ENCODE peak calls at places on chromosomes 12 and 14, in eight cellular contexts. Z is cardiac fibroblast, B is neural progenitor cell, O is psoas muscle, I is Calu3, T is AG10803, W is endothelial cell, V is HFFc6. M is an unnamed sample.

GRCh38 chr14:41187868-41188267 is 418.8 kb upstream of the LRFN5 start:
- DNase-seq in Z (no peak), B (no peak), O (no peak), I (no peak), T (no peak), W (no peak), V (no peak), M (no peak)

GRCh38 chr12:62640910-62641448 is 174.4 kb downstream of the MON2 start:
- DNase-seq in Z (peak), B (no peak), O (no peak), I (no peak), T (peak), W (no peak), V (peak), M (peak)

GRCh38 chr12:4089147-4089606 is 184.4 kb upstream of the CCND2 start:
- DNase-seq in Z (no peak), B (no peak), O (no peak), I (no peak), T (no peak), W (no peak), V (no peak), M (no peak)

GRCh38 chr12:51322452-51322851 is 1.5 kb downstream of the BIN2 start:
- DNase-seq in Z (no peak), B (no peak), O (no peak), I (no peak), T (no peak), W (no peak), V (no peak), M (peak)

GRCh38 chr14:74563233-74563585 is 48.8 kb downstream of the LTBP2 start:
- DNase-seq in Z (peak), B (no peak), O (no peak), I (no peak), T (no peak), W (no peak), V (no peak), M (no peak)

GRCh38 chr12:71652656-71653055 is 11.0 kb downstream of the ZFC3H1 start:
- DNase-seq in Z (peak), B (no peak), O (no peak), I (no peak), T (peak), W (no peak), V (no peak), M (no peak)

GRCh38 chr14:67941456-67942018 is 122.0 kb downstream of the RAD51B start:
- DNase-seq in Z (no peak), B (peak), O (no peak), I (no peak), T (peak), W (no peak), V (no peak), M (no peak)

GRCh38 chr14:70183991-70184390 is 4.8 kb downstream of the SLC8A3 start:
- DNase-seq in Z (no peak), B (no peak), O (no peak), I (no peak), T (no peak), W (no peak), V (no peak), M (peak)

GRCh38 chr14:70130498-70130897 is 58.3 kb downstream of the SLC8A3 start:
- DNase-seq in Z (no peak), B (no peak), O (no peak), I (no peak), T (no peak), W (no peak), V (no peak), M (no peak)

GRCh38 chr14:52305014-52305413 is 9.1 kb upstream of the PTGER2 start:
- DNase-seq in Z (no peak), B (no peak), O (no peak), I (no peak), T (no peak), W (no peak), V (no peak), M (no peak)

GRCh38 chr12:64810831-64811230 is 13.6 kb upstream of the TBC1D30 start:
- DNase-seq in Z (no peak), B (no peak), O (no peak), I (peak), T (peak), W (no peak), V (peak), M (no peak)

GRCh38 chr14:99447739-99448138 is 32.9 kb downstream of the SETD3 start:
- DNase-seq in Z (no peak), B (no peak), O (no peak), I (no peak), T (no peak), W (no peak), V (no peak), M (no peak)

GRCh38 chr14:74302160-74302628 is 540 bp downstream of the ABCD4 start:
- DNase-seq in Z (peak), B (peak), O (no peak), I (peak), T (peak), W (no peak), V (peak), M (peak)

GRCh38 chr14:53570411-53571387 is 385.9 kb downstream of the BMP4 start:
- DNase-seq in Z (no peak), B (no peak), O (no peak), I (no peak), T (no peak), W (no peak), V (no peak), M (peak)

GRCh38 chr12:92929957-92930356 is 862 bp upstream of the EEA1 start:
- DNase-seq in Z (no peak), B (no peak), O (no peak), I (no peak), T (no peak), W (no peak), V (no peak), M (no peak)

GRCh38 chr12:5171701-5172100 is 128.0 kb downstream of the KCNA5 start:
- DNase-seq in Z (peak), B (peak), O (no peak), I (peak), T (peak), W (peak), V (peak), M (peak)

GRCh38 chr12:78746001-78746400 is 118.6 kb upstream of the SYT1 start:
- DNase-seq in Z (no peak), B (no peak), O (no peak), I (no peak), T (no peak), W (no peak), V (no peak), M (no peak)

GRCh38 chr12:8030189-8030588 is 2.3 kb upstream of the FOXJ2 start:
- DNase-seq in Z (no peak), B (no peak), O (no peak), I (no peak), T (no peak), W (no peak), V (no peak), M (no peak)

GRCh38 chr14:51914310-51914709 is 53.9 kb downstream of the GNG2 start:
- DNase-seq in Z (no peak), B (no peak), O (no peak), I (no peak), T (no peak), W (no peak), V (no peak), M (no peak)

GRCh38 chr14:76770521-76771431 is 9.5 kb downstream of the VASH1 start:
- DNase-seq in Z (no peak), B (no peak), O (no peak), I (no peak), T (no peak), W (no peak), V (no peak), M (no peak)

GRCh38 chr12:16076553-16076952 is 165.4 kb downstream of the DERA start:
- DNase-seq in Z (peak), B (peak), O (no peak), I (peak), T (peak), W (peak), V (no peak), M (peak)
- TF ChIP-seq CTCF in Z (peak), B (peak), O (no peak), I (peak), T (peak), W (no peak), V (peak), M (peak)

GRCh38 chr12:113959096-113959495 is 7.0 kb downstream of the RBM19 start:
- DNase-seq in Z (no peak), B (no peak), O (no peak), I (no peak), T (no peak), W (no peak), V (no peak), M (no peak)

GRCh38 chr12:113954547-113954946 is 11.6 kb downstream of the RBM19 start:
- DNase-seq in Z (no peak), B (no peak), O (no peak), I (no peak), T (no peak), W (no peak), V (no peak), M (no peak)

GRCh38 chr12:113958108-113958507 is 8.0 kb downstream of the RBM19 start:
- DNase-seq in Z (no peak), B (no peak), O (no peak), I (no peak), T (no peak), W (no peak), V (no peak), M (no peak)

GRCh38 chr12:113957627-113958026 is 8.5 kb downstream of the RBM19 start:
- DNase-seq in Z (no peak), B (no peak), O (no peak), I (no peak), T (no peak), W (no peak), V (no peak), M (no peak)

DNA sequence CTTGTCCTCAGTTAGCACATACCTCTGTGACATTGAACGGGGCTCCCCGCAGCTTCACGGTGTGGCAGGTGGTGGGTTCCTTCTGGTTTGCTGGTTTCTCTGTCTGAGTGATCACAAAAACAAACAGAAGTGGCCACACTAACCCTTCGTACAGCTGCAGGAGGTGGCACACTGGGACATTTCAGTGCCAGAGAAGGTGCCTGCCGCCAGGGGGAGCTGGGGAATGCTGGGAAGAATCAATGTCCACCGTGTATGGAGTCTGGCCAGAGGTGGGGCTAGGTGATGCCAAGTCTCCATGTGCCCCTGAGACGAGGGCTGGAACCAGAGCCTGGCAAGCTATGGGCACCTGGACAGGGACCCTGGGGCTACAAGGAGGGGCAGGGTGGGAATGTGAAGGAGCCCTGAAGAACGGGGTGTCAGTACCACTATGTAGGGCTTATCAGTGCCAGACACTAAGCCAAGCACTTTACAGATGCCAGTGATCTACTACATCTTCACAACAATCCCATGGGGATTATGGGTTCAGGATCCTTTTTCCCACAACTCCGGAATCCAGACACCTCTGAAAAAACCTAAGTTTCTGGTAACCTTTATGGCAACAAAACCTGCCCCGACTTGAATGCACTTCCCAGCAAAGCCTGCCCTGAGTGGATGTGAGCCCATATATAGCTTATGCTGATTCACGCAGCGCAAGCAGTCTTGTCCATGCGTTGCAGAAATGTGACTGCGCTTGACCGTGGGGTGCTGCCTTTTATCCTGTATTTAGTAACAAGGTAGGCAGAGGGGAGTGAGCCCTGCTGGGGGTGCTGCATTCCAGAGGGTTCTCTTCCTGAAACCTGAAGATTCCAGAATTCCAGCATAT is 10.8 kb downstream of the RBM19 start:
- DNase-seq in Z (peak), B (peak), O (no peak), I (peak), T (no peak), W (peak), V (no peak), M (no peak)
- TF ChIP-seq CTCF in Z (peak), B (peak), O (no peak), I (peak), T (peak), W (peak), V (peak), M (peak)

GRCh38 chr12:38653650-38654049 is 251.7 kb downstream of the CPNE8 start:
- DNase-seq in Z (no peak), B (no peak), O (no peak), I (no peak), T (no peak), W (no peak), V (no peak), M (no peak)

GRCh38 chr12:38648813-38649212 is 256.6 kb downstream of the CPNE8 start:
- DNase-seq in Z (no peak), B (no peak), O (no peak), I (no peak), T (no peak), W (no peak), V (no peak), M (no peak)
- TF ChIP-seq CTCF in Z (no peak), B (no peak), O (no peak), I (no peak), T (no peak), W (no peak), V (no peak), M (no peak)

DNA sequence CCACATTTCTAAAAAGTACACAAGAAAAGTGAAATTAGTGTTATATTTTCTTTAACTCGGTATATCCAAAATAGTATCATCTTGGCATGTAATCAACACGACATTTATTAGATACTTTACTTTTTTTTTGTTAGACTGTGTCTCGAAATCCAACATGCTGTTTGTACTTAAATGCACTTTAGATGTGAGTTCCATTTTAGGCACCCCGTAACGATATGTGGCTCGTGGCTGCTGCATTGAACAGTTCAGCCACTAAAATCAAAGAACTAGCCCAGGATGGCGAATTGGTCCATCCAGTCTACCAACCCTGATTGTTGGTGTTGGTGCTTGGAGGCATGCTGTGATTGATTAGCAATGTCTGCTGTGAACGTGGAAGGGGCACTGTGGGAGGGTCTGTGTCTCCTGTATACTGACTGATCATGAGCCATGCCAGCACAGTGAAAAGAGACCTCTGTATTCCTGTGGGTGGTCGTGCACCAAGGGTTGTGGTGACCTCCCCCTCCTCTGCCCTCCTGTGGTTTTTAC is 63.1 kb upstream of the DLK1 start:
- DNase-seq in Z (no peak), B (no peak), O (peak), I (no peak), T (no peak), W (no peak), V (no peak), M (no peak)
- TF ChIP-seq CTCF in Z (no peak), B (no peak), O (no peak), I (no peak), T (no peak), W (peak), V (no peak), M (no peak)

DNA sequence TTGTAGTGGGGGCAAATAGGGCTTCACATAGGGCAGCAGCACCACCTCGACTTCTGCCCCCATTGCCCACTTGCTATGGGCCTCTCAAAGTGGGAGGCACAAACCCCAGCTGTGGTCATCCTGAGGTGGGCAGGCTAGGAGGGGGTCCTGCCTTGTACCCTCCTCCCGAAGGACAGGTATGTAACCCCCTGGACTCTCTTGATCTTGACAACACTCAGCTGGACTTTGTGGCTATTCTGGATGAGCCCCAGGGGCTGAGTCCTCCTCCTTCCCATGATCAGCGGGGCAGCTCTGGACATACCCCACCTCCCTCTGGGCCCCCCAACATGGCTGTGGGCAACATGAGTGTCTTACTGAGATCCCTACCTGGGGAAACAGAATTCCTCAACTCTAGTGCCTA is 8.0 kb downstream of the ARHGAP9 start:
- DNase-seq in Z (no peak), B (no peak), O (no peak), I (no peak), T (no peak), W (no peak), V (no peak), M (no peak)
- TF ChIP-seq CTCF in Z (no peak), B (no peak), O (no peak), I (no peak), T (no peak), W (no peak), V (no peak), M (no peak)

GRCh38 chr12:6367065-6367968 is 8.0 kb downstream of the SCNN1A start:
- DNase-seq in Z (peak), B (no peak), O (no peak), I (no peak), T (no peak), W (no peak), V (no peak), M (peak)
- TF ChIP-seq CTCF in Z (peak), B (peak), O (peak), I (no peak), T (peak), W (no peak), V (peak), M (peak)